ENCODE peak calls at places on chromosomes 5 and 9, in nine cellular contexts. I is HCT116, G is choroid plexus epithelial cell, U is uterus, Z is astrocyte of the cerebellum, E is tibial nerve, C is AG04450, N is cardiac fibroblast, F is psoas muscle. H is an unnamed sample.

GRCh38 chr5:73947876-73948275 is 321.9 kb downstream of the ARHGEF28 start:
- DNase-seq in C (no peak), U (no peak), Z (no peak), E (no peak), I (no peak), G (no peak), N (no peak), F (no peak), H (no peak)

GRCh38 chr9:2469681-2470141 is 151.9 kb upstream of the VLDLR start:
- DNase-seq in G (peak), C (no peak), I (no peak), F (no peak), Z (no peak), U (peak), N (peak), E (peak), H (no peak)

GRCh38 chr5:84255318-84255717 is 129.4 kb downstream of the EDIL3 start:
- DNase-seq in I (peak), Z (no peak), G (peak), E (no peak), C (no peak), F (no peak), U (no peak), N (peak), H (peak)

GRCh38 chr5:178548751-178549150 is 41.4 kb downstream of the COL23A1 start:
- DNase-seq in E (no peak), N (no peak), G (no peak), C (no peak), U (no peak), I (no peak), F (no peak), Z (no peak), H (no peak)

GRCh38 chr5:64165160-64165499 is 513 bp upstream of the RNF180 start:
- DNase-seq in N (no peak), U (no peak), G (no peak), Z (no peak), I (no peak), F (no peak), E (no peak), C (no peak), H (no peak)

GRCh38 chr5:66517361-66517760 is 78.8 kb upstream of the MAST4 start:
- DNase-seq in E (no peak), C (no peak), N (no peak), G (no peak), Z (no peak), F (no peak), U (no peak), I (no peak), H (no peak)

GRCh38 chr5:5381259-5382006 is 41.0 kb upstream of the ICE1 start:
- DNase-seq in I (no peak), C (no peak), G (no peak), F (no peak), Z (peak), N (no peak), U (no peak), E (no peak), H (no peak)

GRCh38 chr9:37706290-37706689 is 47.3 kb upstream of the TRMT10B start:
- DNase-seq in Z (no peak), G (no peak), C (no peak), U (no peak), N (no peak), F (no peak), I (no peak), E (no peak), H (no peak)

GRCh38 chr5:79349047-79349446 is 113.1 kb downstream of the JMY start:
- DNase-seq in Z (no peak), C (no peak), G (no peak), I (no peak), F (no peak), E (no peak), N (no peak), U (no peak), H (no peak)

GRCh38 chr9:133290751-133291302 is 15.8 kb upstream of the ABO start:
- DNase-seq in U (no peak), Z (no peak), N (no peak), C (no peak), I (no peak), F (no peak), E (no peak), G (no peak), H (no peak)

GRCh38 chr9:87435189-87435880 is 62.3 kb upstream of the DAPK1 start:
- DNase-seq in N (no peak), G (no peak), I (no peak), F (no peak), Z (no peak), C (no peak), U (no peak), E (no peak), H (no peak)

GRCh38 chr9:8599937-8600336 is 800.4 kb upstream of the DMAC1 start:
- DNase-seq in U (no peak), N (no peak), C (no peak), E (no peak), Z (no peak), I (no peak), F (no peak), G (no peak), H (no peak)

GRCh38 chr5:1006656-1007071 is 1.9 kb upstream of the NKD2 start:
- DNase-seq in C (no peak), N (no peak), I (no peak), F (no peak), U (peak), G (no peak), Z (no peak), E (peak), H (no peak)

GRCh38 chr9:121303456-121304451 is 35.8 kb downstream of the GSN start:
- DNase-seq in F (no peak), Z (no peak), U (no peak), G (no peak), E (peak), C (no peak), N (no peak), I (no peak), H (no peak)

GRCh38 chr9:102652471-102652870 is 342.7 kb upstream of the CYLC2 start:
- DNase-seq in G (no peak), E (no peak), N (no peak), Z (no peak), F (no peak), U (no peak), C (no peak), I (no peak), H (no peak)

GRCh38 chr5:39146831-39147540 is 72.4 kb downstream of the FYB1 start:
- DNase-seq in N (no peak), U (no peak), I (no peak), Z (no peak), E (no peak), G (no peak), C (no peak), F (no peak), H (no peak)

GRCh38 chr9:24912767-24913166 is 367.1 kb upstream of the IZUMO3 start:
- DNase-seq in E (no peak), C (no peak), U (no peak), N (no peak), G (peak), Z (no peak), F (no peak), I (no peak), H (no peak)

GRCh38 chr5:38543886-38544285 is 12.6 kb downstream of the LIFR start:
- DNase-seq in C (no peak), G (no peak), E (no peak), I (no peak), N (no peak), Z (no peak), U (no peak), F (no peak), H (no peak)

GRCh38 chr9:4680178-4680535 is 788 bp downstream of the CDC37L1 start:
- DNase-seq in F (no peak), I (no peak), E (no peak), G (peak), C (no peak), U (no peak), N (no peak), Z (no peak), H (no peak)

GRCh38 chr5:168334161-168335094 is 43.0 kb downstream of the WWC1 start:
- DNase-seq in G (peak), Z (peak), I (no peak), E (no peak), N (peak), F (no peak), C (peak), U (no peak), H (no peak)

GRCh38 chr5:122077451-122078115 is 476 bp downstream of the LOX start:
- DNase-seq in Z (no peak), G (peak), I (no peak), F (peak), N (peak), U (no peak), E (peak), C (no peak), H (no peak)

GRCh38 chr5:176389114-176389768 is 690 bp downstream of the HIGD2A start:
- DNase-seq in F (no peak), U (no peak), G (no peak), Z (no peak), N (no peak), I (no peak), E (no peak), C (no peak), H (no peak)

GRCh38 chr5:73446631-73447233 is 1.8 kb downstream of the FOXD1 start:
- DNase-seq in I (no peak), N (no peak), U (no peak), Z (no peak), C (no peak), F (peak), E (no peak), G (no peak), H (no peak)

GRCh38 chr5:172380261-172380991 is 73.9 kb downstream of the SH3PXD2B start:
- DNase-seq in C (no peak), F (no peak), G (no peak), Z (no peak), I (no peak), N (no peak), E (no peak), U (no peak), H (no peak)

GRCh38 chr9:136328622-136329041 is 1.3 kb downstream of the GPSM1 start:
- DNase-seq in C (no peak), F (no peak), N (peak), U (no peak), G (peak), E (no peak), I (no peak), Z (no peak), H (no peak)

GRCh38 chr9:89815061-89815902 is 210.5 kb downstream of the GADD45G start:
- DNase-seq in E (no peak), F (no peak), N (no peak), G (no peak), Z (no peak), C (no peak), I (no peak), U (peak), H (no peak)

GRCh38 chr5:173330856-173331206 is 2.6 kb upstream of the STC2 start:
- DNase-seq in Z (no peak), C (no peak), F (no peak), N (no peak), U (no peak), I (no peak), E (no peak), G (no peak), H (no peak)

GRCh38 chr5:159469496-159470370 is 139.4 kb upstream of the IL12B start:
- DNase-seq in Z (no peak), G (no peak), I (no peak), C (no peak), E (no peak), U (no peak), F (no peak), N (no peak), H (no peak)

GRCh38 chr5:65986050-65986451 is 59.7 kb downstream of the ERBIN start:
- DNase-seq in Z (peak), U (no peak), G (peak), C (peak), N (peak), E (no peak), I (no peak), F (no peak), H (no peak)

GRCh38 chr5:77563475-77563874 is 71.4 kb upstream of the WDR41 start:
- DNase-seq in N (peak), F (no peak), C (no peak), E (no peak), U (no peak), G (peak), I (no peak), Z (no peak), H (no peak)

GRCh38 chr9:35882265-35882848 is 12.2 kb upstream of the OR13J1 start:
- DNase-seq in F (peak), U (peak), I (peak), N (peak), C (peak), Z (peak), E (peak), G (peak), H (no peak)
- TF ChIP-seq CTCF in F (peak), U (peak), I (peak), N (peak), C (peak), Z (peak), E (peak), G (peak), H (peak)

GRCh38 chr5:151424892-151425523 is 22.4 kb upstream of the SLC36A1 start:
- DNase-seq in N (no peak), E (no peak), C (no peak), F (no peak), Z (no peak), I (no peak), U (no peak), G (no peak), H (no peak)

GRCh38 chr5:151432210-151432609 is 15.2 kb upstream of the SLC36A1 start:
- DNase-seq in I (no peak), U (no peak), Z (no peak), E (no peak), F (no peak), N (no peak), C (no peak), G (no peak), H (no peak)

GRCh38 chr5:151430731-151431130 is 16.7 kb upstream of the SLC36A1 start:
- DNase-seq in N (no peak), Z (no peak), E (no peak), G (no peak), C (no peak), F (no peak), U (no peak), I (no peak), H (no peak)

DNA sequence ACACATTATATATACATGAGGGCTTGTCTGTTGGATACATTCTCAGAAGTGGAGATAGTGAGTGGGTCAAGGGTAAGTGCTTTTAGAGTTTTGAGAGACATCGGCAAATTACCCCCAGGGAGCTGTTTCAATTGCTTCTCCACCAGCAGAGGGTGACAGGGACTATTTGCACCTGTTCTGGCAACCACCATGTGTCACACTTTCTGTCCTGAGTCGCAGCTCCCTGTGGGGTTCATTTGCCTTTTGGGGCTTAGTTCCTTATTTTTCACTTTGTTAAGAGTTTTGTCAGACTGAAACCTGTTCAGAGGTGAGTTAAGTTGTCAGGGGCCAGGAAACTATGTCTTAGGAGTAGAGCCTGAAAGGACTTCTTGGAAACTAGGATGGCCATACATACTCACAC is 20.1 kb upstream of the SLC36A1 start:
- DNase-seq in E (no peak), F (no peak), I (no peak), C (no peak), N (no peak), G (no peak), U (no peak), Z (no peak), H (no peak)
- TF ChIP-seq CTCF in E (no peak), F (peak), I (no peak), C (no peak), N (no peak), G (no peak), U (no peak), Z (no peak), H (no peak)

GRCh38 chr5:95842955-95843544 is 20.5 kb upstream of the GLRX start:
- DNase-seq in Z (no peak), F (peak), I (no peak), E (no peak), G (peak), U (no peak), N (peak), C (no peak), H (no peak)
- TF ChIP-seq CTCF in Z (no peak), F (no peak), I (no peak), E (no peak), G (peak), U (no peak), N (peak), C (no peak), H (peak)

GRCh38 chr9:20191239-20191840 is 402.5 kb upstream of the SLC24A2 start:
- DNase-seq in N (no peak), E (no peak), U (no peak), G (peak), C (no peak), Z (no peak), I (no peak), F (no peak), H (no peak)
- TF ChIP-seq CTCF in N (peak), E (no peak), U (no peak), G (peak), C (peak), Z (no peak), I (peak), F (no peak), H (peak)

H was measured in AG09309.